ENCODE peak calls at places on chromosomes 5 and 9, in ten cellular contexts. One of them, this sample, is unnamed.

GRCh38 chr5:172504736-172505402 is 50.5 kb upstream of the SH3PXD2B start:
- DNase-seq in mucosa of descending colon: no peak
- DNase-seq in activated CD8-positive, alpha-beta T cell treated with anti-CD3 and anti-CD28 coated beads for 36 hours: no peak
- DNase-seq in AG09309: no peak
- DNase-seq in cardiac fibroblast: no peak
- DNase-seq in OCI-LY7: no peak
- DNase-seq in NCI-H1092 treated with DMSO at 0.1 percent for 48 hours: no peak
- DNase-seq in GM19239: no peak
- DNase-seq in naive thymus-derived CD8-positive, alpha-beta T cell: no peak
- DNase-seq in GM12865: no peak
- DNase-seq in this sample: no peak

GRCh38 chr5:91840412-91840811 is 457.3 kb upstream of the ARRDC3 start:
- DNase-seq in mucosa of descending colon: no peak
- DNase-seq in NCI-H1092 treated with DMSO at 0.1 percent for 48 hours: peak; percentile 8
- DNase-seq in cardiac fibroblast: no peak
- DNase-seq in GM12865: no peak
- DNase-seq in OCI-LY7: no peak
- DNase-seq in activated CD8-positive, alpha-beta T cell treated with anti-CD3 and anti-CD28 coated beads for 36 hours: no peak
- DNase-seq in AG09309: no peak
- DNase-seq in GM19239: no peak
- DNase-seq in naive thymus-derived CD8-positive, alpha-beta T cell: no peak
- DNase-seq in this sample: no peak

GRCh38 chr5:10600629-10601245 is 36.9 kb downstream of the ANKRD33B start:
- DNase-seq in OCI-LY7: peak; percentile 80
- DNase-seq in GM12865: peak; percentile 83
- DNase-seq in AG09309: no peak
- DNase-seq in mucosa of descending colon: no peak
- DNase-seq in naive thymus-derived CD8-positive, alpha-beta T cell: no peak
- DNase-seq in GM19239: no peak
- DNase-seq in cardiac fibroblast: no peak
- DNase-seq in NCI-H1092 treated with DMSO at 0.1 percent for 48 hours: no peak
- DNase-seq in activated CD8-positive, alpha-beta T cell treated with anti-CD3 and anti-CD28 coated beads for 36 hours: peak; percentile 55
- DNase-seq in this sample: peak; percentile 9

GRCh38 chr9:19788614-19789271 is at the start of gene SLC24A2:
- DNase-seq in naive thymus-derived CD8-positive, alpha-beta T cell: no peak
- DNase-seq in GM12865: no peak
- DNase-seq in GM19239: no peak
- DNase-seq in cardiac fibroblast: peak; percentile 4
- DNase-seq in OCI-LY7: no peak
- DNase-seq in mucosa of descending colon: no peak
- DNase-seq in activated CD8-positive, alpha-beta T cell treated with anti-CD3 and anti-CD28 coated beads for 36 hours: no peak
- DNase-seq in NCI-H1092 treated with DMSO at 0.1 percent for 48 hours: peak; percentile 9
- DNase-seq in AG09309: no peak
- DNase-seq in this sample: no peak

GRCh38 chr5:95848701-95849100 is 26.2 kb upstream of the GLRX start:
- DNase-seq in NCI-H1092 treated with DMSO at 0.1 percent for 48 hours: no peak
- DNase-seq in naive thymus-derived CD8-positive, alpha-beta T cell: no peak
- DNase-seq in mucosa of descending colon: no peak
- DNase-seq in cardiac fibroblast: peak; percentile 92
- DNase-seq in AG09309: no peak
- DNase-seq in GM12865: no peak
- DNase-seq in activated CD8-positive, alpha-beta T cell treated with anti-CD3 and anti-CD28 coated beads for 36 hours: no peak
- DNase-seq in OCI-LY7: no peak
- DNase-seq in GM19239: no peak
- DNase-seq in this sample: peak; percentile 80

GRCh38 chr5:20601678-20602100 is 613.7 kb upstream of the CDH18 start:
- DNase-seq in cardiac fibroblast: peak; percentile 57
- DNase-seq in mucosa of descending colon: no peak
- DNase-seq in GM19239: no peak
- DNase-seq in GM12865: no peak
- DNase-seq in OCI-LY7: no peak
- DNase-seq in naive thymus-derived CD8-positive, alpha-beta T cell: no peak
- DNase-seq in activated CD8-positive, alpha-beta T cell treated with anti-CD3 and anti-CD28 coated beads for 36 hours: no peak
- DNase-seq in AG09309: no peak
- DNase-seq in NCI-H1092 treated with DMSO at 0.1 percent for 48 hours: no peak
- DNase-seq in this sample: no peak

GRCh38 chr9:120857481-120857880 is 14.8 kb upstream of the PSMD5 start:
- DNase-seq in NCI-H1092 treated with DMSO at 0.1 percent for 48 hours: peak; percentile 23
- DNase-seq in activated CD8-positive, alpha-beta T cell treated with anti-CD3 and anti-CD28 coated beads for 36 hours: no peak
- DNase-seq in GM19239: no peak
- DNase-seq in OCI-LY7: no peak
- DNase-seq in GM12865: no peak
- DNase-seq in AG09309: no peak
- DNase-seq in cardiac fibroblast: no peak
- DNase-seq in mucosa of descending colon: no peak
- DNase-seq in naive thymus-derived CD8-positive, alpha-beta T cell: no peak
- DNase-seq in this sample: no peak

GRCh38 chr5:168449166-168449565 is 37.1 kb upstream of the RARS1 start:
- DNase-seq in mucosa of descending colon: no peak
- DNase-seq in GM12865: no peak
- DNase-seq in OCI-LY7: no peak
- DNase-seq in cardiac fibroblast: no peak
- DNase-seq in NCI-H1092 treated with DMSO at 0.1 percent for 48 hours: no peak
- DNase-seq in activated CD8-positive, alpha-beta T cell treated with anti-CD3 and anti-CD28 coated beads for 36 hours: no peak
- DNase-seq in naive thymus-derived CD8-positive, alpha-beta T cell: no peak
- DNase-seq in GM19239: no peak
- DNase-seq in AG09309: no peak
- DNase-seq in this sample: no peak

GRCh38 chr9:22141906-22142305 is 132.8 kb upstream of the CDKN2B start:
- DNase-seq in mucosa of descending colon: no peak
- DNase-seq in GM19239: no peak
- DNase-seq in activated CD8-positive, alpha-beta T cell treated with anti-CD3 and anti-CD28 coated beads for 36 hours: no peak
- DNase-seq in naive thymus-derived CD8-positive, alpha-beta T cell: no peak
- DNase-seq in AG09309: no peak
- DNase-seq in OCI-LY7: no peak
- DNase-seq in NCI-H1092 treated with DMSO at 0.1 percent for 48 hours: no peak
- DNase-seq in GM12865: no peak
- DNase-seq in cardiac fibroblast: peak; percentile 45
- DNase-seq in this sample: no peak

GRCh38 chr5:52798952-52799351 is 11.2 kb downstream of the ITGA1 start:
- DNase-seq in naive thymus-derived CD8-positive, alpha-beta T cell: no peak
- DNase-seq in GM19239: no peak
- DNase-seq in GM12865: no peak
- DNase-seq in cardiac fibroblast: no peak
- DNase-seq in activated CD8-positive, alpha-beta T cell treated with anti-CD3 and anti-CD28 coated beads for 36 hours: no peak
- DNase-seq in mucosa of descending colon: no peak
- DNase-seq in NCI-H1092 treated with DMSO at 0.1 percent for 48 hours: no peak
- DNase-seq in AG09309: no peak
- DNase-seq in OCI-LY7: peak; percentile 5
- DNase-seq in this sample: no peak

GRCh38 chr9:97633859-97634485 is 351 bp downstream of the NCBP1 start:
- DNase-seq in AG09309: no peak
- DNase-seq in OCI-LY7: peak; percentile 28
- DNase-seq in mucosa of descending colon: no peak
- DNase-seq in GM12865: peak; percentile 29
- DNase-seq in activated CD8-positive, alpha-beta T cell treated with anti-CD3 and anti-CD28 coated beads for 36 hours: no peak
- DNase-seq in NCI-H1092 treated with DMSO at 0.1 percent for 48 hours: peak; percentile 19
- DNase-seq in GM19239: no peak
- DNase-seq in cardiac fibroblast: no peak
- DNase-seq in naive thymus-derived CD8-positive, alpha-beta T cell: no peak
- DNase-seq in this sample: peak; percentile 12

GRCh38 chr9:113493080-113493615 is 29.6 kb downstream of the RGS3 start:
- DNase-seq in OCI-LY7: no peak
- DNase-seq in AG09309: no peak
- DNase-seq in cardiac fibroblast: no peak
- DNase-seq in GM12865: no peak
- DNase-seq in NCI-H1092 treated with DMSO at 0.1 percent for 48 hours: no peak
- DNase-seq in mucosa of descending colon: no peak
- DNase-seq in GM19239: no peak
- DNase-seq in activated CD8-positive, alpha-beta T cell treated with anti-CD3 and anti-CD28 coated beads for 36 hours: no peak
- DNase-seq in naive thymus-derived CD8-positive, alpha-beta T cell: no peak
- DNase-seq in this sample: no peak

GRCh38 chr5:173529861-173530260 is 86.6 kb downstream of the BOD1 start:
- DNase-seq in GM12865: no peak
- DNase-seq in naive thymus-derived CD8-positive, alpha-beta T cell: no peak
- DNase-seq in AG09309: no peak
- DNase-seq in activated CD8-positive, alpha-beta T cell treated with anti-CD3 and anti-CD28 coated beads for 36 hours: no peak
- DNase-seq in GM19239: no peak
- DNase-seq in OCI-LY7: no peak
- DNase-seq in NCI-H1092 treated with DMSO at 0.1 percent for 48 hours: no peak
- DNase-seq in mucosa of descending colon: no peak
- DNase-seq in cardiac fibroblast: no peak
- DNase-seq in this sample: no peak

GRCh38 chr5:67182406-67182805 is 14.2 kb downstream of the CD180 start:
- DNase-seq in OCI-LY7: no peak
- DNase-seq in NCI-H1092 treated with DMSO at 0.1 percent for 48 hours: no peak
- DNase-seq in mucosa of descending colon: peak; percentile 53
- DNase-seq in GM12865: no peak
- DNase-seq in activated CD8-positive, alpha-beta T cell treated with anti-CD3 and anti-CD28 coated beads for 36 hours: peak; percentile 20
- DNase-seq in cardiac fibroblast: peak; percentile 83
- DNase-seq in GM19239: no peak
- DNase-seq in naive thymus-derived CD8-positive, alpha-beta T cell: no peak
- DNase-seq in AG09309: peak; percentile 41
- DNase-seq in this sample: peak; percentile 96

GRCh38 chr9:79195904-79196303 is 375.9 kb upstream of the TLE4 start:
- DNase-seq in activated CD8-positive, alpha-beta T cell treated with anti-CD3 and anti-CD28 coated beads for 36 hours: no peak
- DNase-seq in GM12865: no peak
- DNase-seq in cardiac fibroblast: peak; percentile 83
- DNase-seq in NCI-H1092 treated with DMSO at 0.1 percent for 48 hours: no peak
- DNase-seq in naive thymus-derived CD8-positive, alpha-beta T cell: no peak
- DNase-seq in GM19239: no peak
- DNase-seq in mucosa of descending colon: no peak
- DNase-seq in AG09309: peak; percentile 82
- DNase-seq in OCI-LY7: no peak
- DNase-seq in this sample: peak; percentile 76

GRCh38 chr9:93620041-93620506 is 43.7 kb downstream of the PHF2 start:
- DNase-seq in AG09309: no peak
- DNase-seq in cardiac fibroblast: no peak
- DNase-seq in activated CD8-positive, alpha-beta T cell treated with anti-CD3 and anti-CD28 coated beads for 36 hours: no peak
- DNase-seq in naive thymus-derived CD8-positive, alpha-beta T cell: no peak
- DNase-seq in GM19239: no peak
- DNase-seq in NCI-H1092 treated with DMSO at 0.1 percent for 48 hours: no peak
- DNase-seq in GM12865: no peak
- DNase-seq in mucosa of descending colon: no peak
- DNase-seq in OCI-LY7: no peak
- DNase-seq in this sample: no peak

GRCh38 chr5:27034531-27034930 is 3.9 kb downstream of the CDH9 start:
- DNase-seq in naive thymus-derived CD8-positive, alpha-beta T cell: no peak
- DNase-seq in mucosa of descending colon: no peak
- DNase-seq in NCI-H1092 treated with DMSO at 0.1 percent for 48 hours: no peak
- DNase-seq in GM19239: no peak
- DNase-seq in GM12865: no peak
- DNase-seq in activated CD8-positive, alpha-beta T cell treated with anti-CD3 and anti-CD28 coated beads for 36 hours: no peak
- DNase-seq in AG09309: no peak
- DNase-seq in OCI-LY7: no peak
- DNase-seq in cardiac fibroblast: no peak
- DNase-seq in this sample: no peak

GRCh38 chr5:160181965-160182622 is 47.2 kb upstream of the FABP6 start:
- DNase-seq in NCI-H1092 treated with DMSO at 0.1 percent for 48 hours: no peak
- DNase-seq in cardiac fibroblast: peak; percentile 15
- DNase-seq in OCI-LY7: no peak
- DNase-seq in mucosa of descending colon: no peak
- DNase-seq in activated CD8-positive, alpha-beta T cell treated with anti-CD3 and anti-CD28 coated beads for 36 hours: no peak
- DNase-seq in naive thymus-derived CD8-positive, alpha-beta T cell: no peak
- DNase-seq in AG09309: no peak
- DNase-seq in GM12865: peak; percentile 77
- DNase-seq in GM19239: no peak
- DNase-seq in this sample: no peak

GRCh38 chr5:56090793-56091460 is 96.2 kb upstream of the IL6ST start:
- DNase-seq in GM19239: no peak
- DNase-seq in GM12865: no peak
- DNase-seq in AG09309: no peak
- DNase-seq in mucosa of descending colon: no peak
- DNase-seq in cardiac fibroblast: no peak
- DNase-seq in NCI-H1092 treated with DMSO at 0.1 percent for 48 hours: no peak
- DNase-seq in activated CD8-positive, alpha-beta T cell treated with anti-CD3 and anti-CD28 coated beads for 36 hours: no peak
- DNase-seq in OCI-LY7: no peak
- DNase-seq in naive thymus-derived CD8-positive, alpha-beta T cell: no peak
- DNase-seq in this sample: no peak

GRCh38 chr9:138120511-138121437 is 243.2 kb downstream of the CACNA1B start:
- DNase-seq in cardiac fibroblast: no peak
- DNase-seq in GM12865: no peak
- DNase-seq in NCI-H1092 treated with DMSO at 0.1 percent for 48 hours: no peak
- DNase-seq in naive thymus-derived CD8-positive, alpha-beta T cell: no peak
- DNase-seq in OCI-LY7: no peak
- DNase-seq in AG09309: no peak
- DNase-seq in GM19239: no peak
- DNase-seq in mucosa of descending colon: no peak
- DNase-seq in activated CD8-positive, alpha-beta T cell treated with anti-CD3 and anti-CD28 coated beads for 36 hours: no peak
- DNase-seq in this sample: no peak

GRCh38 chr9:36903541-36904435 is 130.3 kb downstream of the PAX5 start:
- DNase-seq in AG09309: peak; percentile 2
- DNase-seq in GM19239: no peak
- DNase-seq in GM12865: peak; percentile 83
- DNase-seq in NCI-H1092 treated with DMSO at 0.1 percent for 48 hours: no peak
- DNase-seq in mucosa of descending colon: no peak
- DNase-seq in OCI-LY7: no peak
- DNase-seq in activated CD8-positive, alpha-beta T cell treated with anti-CD3 and anti-CD28 coated beads for 36 hours: peak; percentile 89
- DNase-seq in cardiac fibroblast: peak; percentile 78
- DNase-seq in naive thymus-derived CD8-positive, alpha-beta T cell: no peak
- DNase-seq in this sample: peak; percentile 26

GRCh38 chr5:73445708-73446630 is 2.6 kb downstream of the FOXD1 start:
- DNase-seq in activated CD8-positive, alpha-beta T cell treated with anti-CD3 and anti-CD28 coated beads for 36 hours: no peak
- DNase-seq in NCI-H1092 treated with DMSO at 0.1 percent for 48 hours: no peak
- DNase-seq in mucosa of descending colon: no peak
- DNase-seq in GM19239: no peak
- DNase-seq in OCI-LY7: no peak
- DNase-seq in naive thymus-derived CD8-positive, alpha-beta T cell: no peak
- DNase-seq in AG09309: no peak
- DNase-seq in cardiac fibroblast: no peak
- DNase-seq in GM12865: no peak
- DNase-seq in this sample: no peak

GRCh38 chr9:132572921-132573320 is 9.5 kb upstream of the BARHL1 start:
- DNase-seq in OCI-LY7: no peak
- DNase-seq in GM19239: no peak
- DNase-seq in naive thymus-derived CD8-positive, alpha-beta T cell: no peak
- DNase-seq in activated CD8-positive, alpha-beta T cell treated with anti-CD3 and anti-CD28 coated beads for 36 hours: no peak
- DNase-seq in AG09309: no peak
- DNase-seq in GM12865: no peak
- DNase-seq in NCI-H1092 treated with DMSO at 0.1 percent for 48 hours: no peak
- DNase-seq in mucosa of descending colon: no peak
- DNase-seq in cardiac fibroblast: peak; percentile 26
- DNase-seq in this sample: peak; percentile 21

GRCh38 chr9:98191615-98192502 is 578 bp downstream of the CORO2A start:
- DNase-seq in OCI-LY7: peak; percentile 26
- DNase-seq in AG09309: no peak
- DNase-seq in activated CD8-positive, alpha-beta T cell treated with anti-CD3 and anti-CD28 coated beads for 36 hours: peak; percentile 64
- DNase-seq in GM19239: no peak
- DNase-seq in GM12865: no peak
- DNase-seq in cardiac fibroblast: no peak
- DNase-seq in naive thymus-derived CD8-positive, alpha-beta T cell: peak; percentile 34
- DNase-seq in mucosa of descending colon: peak; percentile 79
- DNase-seq in NCI-H1092 treated with DMSO at 0.1 percent for 48 hours: peak; percentile 11
- DNase-seq in this sample: no peak

GRCh38 chr5:150410524-150411244 is 2.0 kb downstream of the CD74 start:
- DNase-seq in naive thymus-derived CD8-positive, alpha-beta T cell: peak; percentile 60
- DNase-seq in AG09309: peak; percentile 21
- DNase-seq in GM12865: peak; percentile 81
- DNase-seq in cardiac fibroblast: peak; percentile 77
- DNase-seq in mucosa of descending colon: peak; percentile 32
- DNase-seq in NCI-H1092 treated with DMSO at 0.1 percent for 48 hours: peak; percentile 12
- DNase-seq in GM19239: no peak
- DNase-seq in activated CD8-positive, alpha-beta T cell treated with anti-CD3 and anti-CD28 coated beads for 36 hours: peak; percentile 64
- DNase-seq in OCI-LY7: peak; percentile 96
- DNase-seq in this sample: peak; percentile 60

GRCh38 chr5:138663561-138663960 is 88.4 kb upstream of the HSPA9 start:
- DNase-seq in GM12865: no peak
- DNase-seq in GM19239: no peak
- DNase-seq in AG09309: no peak
- DNase-seq in activated CD8-positive, alpha-beta T cell treated with anti-CD3 and anti-CD28 coated beads for 36 hours: no peak
- DNase-seq in cardiac fibroblast: peak; percentile 20
- DNase-seq in OCI-LY7: no peak
- DNase-seq in mucosa of descending colon: no peak
- DNase-seq in NCI-H1092 treated with DMSO at 0.1 percent for 48 hours: no peak
- DNase-seq in naive thymus-derived CD8-positive, alpha-beta T cell: no peak
- DNase-seq in this sample: no peak

GRCh38 chr5:53008751-53009150 is 19.6 kb downstream of the ITGA2 start:
- DNase-seq in activated CD8-positive, alpha-beta T cell treated with anti-CD3 and anti-CD28 coated beads for 36 hours: peak; percentile 69
- DNase-seq in NCI-H1092 treated with DMSO at 0.1 percent for 48 hours: no peak
- DNase-seq in mucosa of descending colon: no peak
- DNase-seq in OCI-LY7: no peak
- DNase-seq in cardiac fibroblast: peak; percentile 72
- DNase-seq in GM12865: peak; percentile 52
- DNase-seq in GM19239: no peak
- DNase-seq in naive thymus-derived CD8-positive, alpha-beta T cell: no peak
- DNase-seq in AG09309: no peak
- DNase-seq in this sample: peak; percentile 68

GRCh38 chr9:93974151-93974550 is 19.0 kb upstream of the BARX1 start:
- DNase-seq in GM19239: no peak
- DNase-seq in GM12865: no peak
- DNase-seq in OCI-LY7: no peak
- DNase-seq in mucosa of descending colon: no peak
- DNase-seq in cardiac fibroblast: no peak
- DNase-seq in NCI-H1092 treated with DMSO at 0.1 percent for 48 hours: no peak
- DNase-seq in activated CD8-positive, alpha-beta T cell treated with anti-CD3 and anti-CD28 coated beads for 36 hours: no peak
- DNase-seq in naive thymus-derived CD8-positive, alpha-beta T cell: no peak
- DNase-seq in AG09309: no peak
- DNase-seq in this sample: no peak

This sample was measured in foreskin fibroblast.